ENCODE peak calls at places on chromosomes 3 and 15, in four cellular contexts. Z is NB4, H is HFF-Myc, B is brain microvascular endothelial cell. D is an unnamed sample.

GRCh38 chr3:156553705-156554356 is 1.1 kb downstream of the SSR3 start:
- DNase-seq in Z (peak; percentile 51), H (no peak), B (peak; percentile 76), D (no peak)

GRCh38 chr15:81213982-81214381 is 17.3 kb downstream of the IL16 start:
- DNase-seq in H (no peak), Z (no peak), B (no peak), D (no peak)

GRCh38 chr3:194224536-194224935 is 88.6 kb downstream of the HES1 start:
- DNase-seq in Z (no peak), B (no peak), H (no peak), D (no peak)

GRCh38 chr3:3296858-3297430 is 117.5 kb upstream of the CRBN start:
- DNase-seq in H (no peak), Z (no peak), B (no peak), D (no peak)

GRCh38 chr3:37240170-37240945 is 66.0 kb upstream of the LRRFIP2 start:
- DNase-seq in B (no peak), Z (no peak), H (no peak), D (no peak)

GRCh38 chr3:188734395-188734794 is 437.4 kb upstream of the TPRG1 start:
- DNase-seq in Z (no peak), B (no peak), H (no peak), D (peak; percentile 45)

GRCh38 chr3:47425959-47426358 is 45.1 kb downstream of the PTPN23 start:
- DNase-seq in Z (no peak), B (no peak), H (no peak), D (no peak)

GRCh38 chr15:89851665-89852341 is 37.2 kb upstream of the ANPEP start:
- DNase-seq in B (no peak), H (no peak), Z (no peak), D (no peak)

GRCh38 chr3:27479816-27480543 is 4.2 kb downstream of the SLC4A7 start:
- DNase-seq in B (no peak), H (no peak), Z (peak; percentile 58), D (no peak)

GRCh38 chr3:174667386-174667785 is 191.7 kb upstream of the NAALADL2 start:
- DNase-seq in H (no peak), Z (no peak), B (no peak), D (no peak)

GRCh38 chr3:86801921-86802320 is 189.0 kb downstream of the VGLL3 start:
- DNase-seq in H (no peak), Z (no peak), B (no peak), D (no peak)

GRCh38 chr3:157311633-157312365 is 124.9 kb upstream of the PTX3 start:
- DNase-seq in Z (peak; percentile 40), H (peak; percentile 53), B (no peak), D (peak; percentile 85)

GRCh38 chr3:42166662-42167300 is 75.6 kb downstream of the TRAK1 start:
- DNase-seq in B (no peak), H (no peak), Z (no peak), D (no peak)

GRCh38 chr3:105791919-105792786 is 76.7 kb downstream of the CBLB start:
- DNase-seq in H (no peak), Z (peak; percentile 9), B (peak; percentile 99), D (peak; percentile 100)

GRCh38 chr3:23921052-23921511 is 4.2 kb downstream of the RPL15 start:
- DNase-seq in Z (peak; percentile 33), H (no peak), B (no peak), D (no peak)

GRCh38 chr3:94862703-94863102 is 799.8 kb downstream of the NSUN3 start:
- DNase-seq in H (no peak), B (peak; percentile 26), Z (peak; percentile 48), D (no peak)

GRCh38 chr3:54324069-54324468 is 201.7 kb downstream of the CACNA2D3 start:
- DNase-seq in Z (no peak), B (no peak), H (no peak), D (no peak)

GRCh38 chr15:99279783-99280307 is 28.6 kb downstream of the LRRC28 start:
- DNase-seq in B (no peak), Z (no peak), H (no peak), D (no peak)

GRCh38 chr3:45923755-45924154 is 19.5 kb upstream of the CXCR6 start:
- DNase-seq in B (peak; percentile 22), H (no peak), Z (no peak), D (peak; percentile 19)

GRCh38 chr3:61877359-61877770 is 316.0 kb downstream of the PTPRG start:
- DNase-seq in H (no peak), B (no peak), Z (no peak), D (no peak)

GRCh38 chr15:32884136-32884535 is 166.3 kb downstream of the GREM1 start:
- DNase-seq in B (no peak), H (no peak), Z (no peak), D (peak; percentile 49)

GRCh38 chr3:108064293-108064887 is 26.4 kb downstream of the CD47 start:
- DNase-seq in Z (no peak), H (no peak), B (no peak), D (no peak)

GRCh38 chr3:52520141-52520667 is 13.5 kb downstream of the NT5DC2 start:
- DNase-seq in Z (no peak), B (no peak), H (no peak), D (no peak)

GRCh38 chr15:60421544-60421943 is 23.8 kb upstream of the ANXA2 start:
- DNase-seq in Z (no peak), H (no peak), B (peak; percentile 82), D (peak; percentile 61)

GRCh38 chr3:79835701-79836100 is 67.9 kb upstream of the ROBO1 start:
- DNase-seq in B (no peak), Z (no peak), H (no peak), D (no peak)

GRCh38 chr15:24696855-24697254 is 21.3 kb downstream of the NPAP1 start:
- DNase-seq in H (no peak), Z (no peak), B (no peak), D (no peak)

GRCh38 chr15:57215371-57215770 is 160.9 kb upstream of the CGNL1 start:
- DNase-seq in B (no peak), Z (no peak), H (no peak), D (no peak)

GRCh38 chr15:57218826-57219576 is 157.3 kb upstream of the CGNL1 start:
- DNase-seq in B (peak; percentile 76), H (peak; percentile 99), Z (peak; percentile 62), D (peak; percentile 94)

GRCh38 chr15:57220220-57220619 is 156.1 kb upstream of the CGNL1 start:
- DNase-seq in H (peak; percentile 75), Z (no peak), B (peak; percentile 18), D (peak; percentile 36)

GRCh38 chr15:57216288-57216687 is 160.0 kb upstream of the CGNL1 start:
- DNase-seq in B (peak; percentile 89), Z (peak; percentile 13), H (peak; percentile 54), D (peak; percentile 85)

DNA sequence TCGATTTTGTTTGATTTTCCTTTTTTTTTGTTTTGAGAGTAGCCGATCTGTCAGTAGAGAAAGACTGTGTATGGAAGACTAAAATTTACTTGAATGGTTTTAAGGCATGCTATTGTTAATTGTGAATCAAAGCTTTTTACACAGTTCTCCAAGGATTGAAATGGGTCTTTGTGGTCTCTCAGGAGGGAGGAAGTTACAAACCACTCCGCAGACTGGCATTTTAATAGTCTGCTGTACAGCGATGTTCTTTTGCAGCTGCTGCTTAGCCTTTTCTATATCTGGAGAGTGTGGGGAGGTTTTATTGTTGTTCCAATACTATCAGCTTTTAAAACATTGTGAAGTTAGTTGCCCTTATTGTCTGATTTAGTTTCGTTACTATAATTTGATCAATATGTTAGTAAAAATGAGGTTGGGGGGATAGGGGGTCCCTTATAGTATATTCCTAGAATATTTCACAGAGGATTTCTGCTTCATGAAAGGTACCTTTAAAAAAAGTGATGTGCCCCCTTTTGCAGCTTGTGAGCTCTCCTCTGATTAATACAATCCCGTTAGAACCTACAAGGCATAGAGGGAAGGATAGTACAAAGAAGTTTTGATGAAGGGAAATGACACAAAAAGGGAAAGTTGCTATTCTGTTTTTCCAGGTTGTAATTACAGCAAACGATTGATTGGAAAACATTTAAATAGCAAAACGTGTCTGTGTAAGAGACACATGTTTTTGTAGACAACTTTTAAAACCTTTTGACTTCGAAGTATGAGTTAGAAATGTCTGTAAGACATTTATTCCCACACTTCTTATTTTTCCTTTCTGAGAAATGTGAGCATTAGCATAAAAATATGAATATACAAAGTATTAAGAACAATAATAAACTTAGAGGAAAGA is 158.3 kb upstream of the CGNL1 start:
- DNase-seq in H (no peak), Z (peak; percentile 51), B (no peak), D (peak; percentile 48)
- H3K4me3 ChIP-seq in H (no peak overlapping the region), Z (no peak overlapping the region), B (no peak overlapping the region), D (peak overlapping the region; percentile 1)

DNA sequence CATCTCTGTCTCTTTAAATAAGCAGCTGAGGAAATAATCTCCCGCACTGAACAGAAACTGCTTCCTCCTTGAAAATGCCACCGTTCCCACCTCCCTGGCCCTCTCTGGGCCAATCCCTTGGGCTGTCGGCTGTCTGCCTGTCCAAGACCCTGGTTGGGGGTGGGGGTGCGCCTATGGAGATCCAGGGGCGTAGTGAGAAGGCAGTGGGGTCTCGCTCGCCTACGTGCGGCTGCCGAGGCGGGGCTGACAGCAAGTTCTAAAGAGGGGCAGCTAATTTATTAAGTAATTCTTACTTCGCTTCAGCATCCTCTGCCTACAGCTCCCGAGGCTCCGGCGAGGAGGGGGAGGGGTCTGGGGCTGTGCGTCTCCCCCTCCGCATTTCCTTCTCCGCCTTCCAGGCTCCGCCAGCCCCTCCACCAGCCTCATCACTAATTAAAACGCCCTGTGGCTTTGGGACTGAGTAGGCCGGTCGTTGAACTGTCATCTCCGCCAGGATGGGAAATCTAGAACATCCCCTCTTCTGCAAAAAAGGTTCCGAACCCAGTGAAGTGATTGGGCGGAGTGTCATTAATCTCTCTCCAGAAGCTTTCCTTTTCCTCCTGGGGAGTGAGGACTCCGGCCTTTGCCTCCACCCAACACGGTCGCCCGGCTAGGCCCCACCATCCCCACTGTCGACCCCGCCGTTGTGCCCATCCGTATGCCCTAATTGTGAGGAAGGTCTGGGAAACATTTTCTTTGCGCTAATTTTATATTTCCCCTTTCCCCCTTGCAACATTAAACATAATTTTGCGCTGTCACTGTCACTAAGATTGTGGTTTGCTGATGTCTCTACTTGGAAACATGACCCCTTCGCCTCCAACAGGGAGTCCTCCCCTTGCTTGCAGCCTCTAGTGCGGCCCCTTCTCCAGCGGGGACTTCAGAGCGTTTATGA is 16.9 kb downstream of the NR2F2 start:
- DNase-seq in Z (peak; percentile 59), H (no peak), B (peak; percentile 40), D (no peak)
- H3K4me3 ChIP-seq in Z (peak overlapping the region; percentile 23), H (no peak overlapping the region), B (peak overlapping the region; percentile 79), D (no peak overlapping the region)

DNA sequence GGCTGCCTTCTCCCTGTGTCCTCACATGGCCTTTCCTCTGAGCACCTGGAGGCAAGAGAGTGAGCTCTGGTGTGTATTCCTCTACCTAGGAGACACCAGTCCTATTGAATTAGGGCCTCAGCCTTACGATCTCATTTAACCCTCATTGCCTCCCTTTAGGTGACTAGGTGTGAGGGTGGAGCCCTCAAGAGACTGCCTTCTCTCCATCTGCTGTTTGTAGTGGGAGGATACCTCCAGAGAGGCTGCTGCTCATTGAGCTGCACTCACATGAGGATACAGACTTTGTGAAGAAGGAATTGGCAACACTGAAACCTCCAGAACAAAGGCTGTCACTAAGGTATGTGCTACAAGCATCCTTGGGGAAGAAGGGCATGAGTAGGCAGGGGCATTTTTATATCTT is at the start of gene CCR8:
- DNase-seq in H (no peak), B (no peak), Z (no peak), D (no peak)
- H3K4me3 ChIP-seq in H (no peak within 1 kb of the TSS), B (no peak within 1 kb of the TSS), Z (no peak within 1 kb of the TSS), D (no peak within 1 kb of the TSS)

GRCh38 chr15:70702584-70702983 is 60.8 kb downstream of the UACA start:
- DNase-seq in Z (no peak), B (no peak), H (no peak), D (no peak)

GRCh38 chr15:70704166-70704565 is 59.2 kb downstream of the UACA start:
- DNase-seq in Z (no peak), B (no peak), H (no peak), D (no peak)

GRCh38 chr15:70703066-70703465 is 60.3 kb downstream of the UACA start:
- DNase-seq in B (no peak), H (no peak), Z (no peak), D (no peak)

GRCh38 chr15:70703483-70703882 is 59.9 kb downstream of the UACA start:
- DNase-seq in Z (no peak), B (peak; percentile 48), H (no peak), D (no peak)

GRCh38 chr15:70701891-70702568 is 61.3 kb downstream of the UACA start:
- DNase-seq in Z (no peak), H (no peak), B (peak; percentile 52), D (peak; percentile 30)
- H3K4me3 ChIP-seq in Z (no peak overlapping the region), H (no peak overlapping the region), B (peak overlapping the region; percentile 44), D (peak overlapping the region; percentile 39)

D was measured in skeletal muscle cell.